ENCODE peak calls at places on chromosomes 3 and 15, in ten cellular contexts. H is HepG2, I is SK-N-MC, Q is GM23338, E is breast epithelium, W is sigmoid colon, L is prostate gland, V is endothelial cell of umbilical vein, C is K562, M is HCT116. R is an unnamed sample.

GRCh38 chr3:58572013-58572633 is 5.1 kb downstream of the FAM107A start:
- DNase-seq in H (no peak), I (no peak), L (no peak), M (no peak), W (peak; percentile 18), Q (no peak), V (no peak), E (peak; percentile 37), C (no peak), R (no peak)

GRCh38 chr15:25188051-25188450 is 233.3 kb downstream of the SNRPN start:
- DNase-seq in Q (no peak), W (no peak), H (no peak), L (no peak), I (no peak), M (no peak), C (no peak), E (no peak), V (no peak), R (no peak)

GRCh38 chr3:153051427-153052095 is 110.5 kb upstream of the RAP2B start:
- DNase-seq in Q (no peak), V (peak; percentile 88), L (no peak), H (peak; percentile 31), W (no peak), C (peak; percentile 87), I (no peak), M (peak; percentile 86), E (no peak), R (no peak)

GRCh38 chr3:52710512-52710911 is 4.6 kb downstream of the SPCS1 start:
- DNase-seq in W (no peak), C (no peak), V (no peak), M (no peak), L (no peak), H (no peak), E (no peak), I (no peak), Q (no peak), R (no peak)

GRCh38 chr15:30859091-30859874 is 44.4 kb upstream of the FAN1 start:
- DNase-seq in E (no peak), I (no peak), M (peak; percentile 6), W (no peak), V (peak; percentile 62), H (peak; percentile 14), Q (peak; percentile 61), L (no peak), C (peak; percentile 18), R (no peak)

GRCh38 chr3:31561891-31562290 is 29.2 kb downstream of the STT3B start:
- DNase-seq in E (no peak), L (no peak), H (no peak), V (no peak), Q (peak; percentile 63), I (no peak), M (no peak), C (no peak), W (no peak), R (no peak)

GRCh38 chr3:197285557-197285956 is 12.9 kb downstream of the DLG1 start:
- DNase-seq in L (no peak), W (no peak), H (no peak), V (no peak), C (no peak), I (no peak), Q (no peak), M (no peak), E (no peak), R (no peak)

GRCh38 chr15:59237854-59238252 is 31.2 kb downstream of the LDHAL6B start:
- DNase-seq in H (no peak), L (no peak), W (no peak), I (no peak), E (no peak), M (no peak), C (no peak), V (no peak), Q (peak; percentile 28), R (no peak)

GRCh38 chr3:9386060-9386459 is 11.4 kb upstream of the SETD5 start:
- DNase-seq in M (no peak), C (no peak), L (no peak), E (no peak), H (no peak), W (no peak), I (no peak), Q (no peak), V (no peak), R (no peak)

GRCh38 chr3:9386501-9387321 is 10.7 kb upstream of the SETD5 start:
- DNase-seq in E (no peak), V (no peak), H (peak; percentile 37), L (no peak), W (no peak), I (no peak), C (no peak), Q (no peak), M (no peak), R (no peak)

GRCh38 chr3:9388562-9389272 is 8.7 kb upstream of the SETD5 start:
- DNase-seq in H (no peak), W (no peak), L (no peak), Q (no peak), C (no peak), I (no peak), E (no peak), V (no peak), M (no peak), R (no peak)

GRCh38 chr3:9388142-9388541 is 9.3 kb upstream of the SETD5 start:
- DNase-seq in I (no peak), H (no peak), C (no peak), M (no peak), W (no peak), L (no peak), V (no peak), Q (no peak), E (no peak), R (no peak)

DNA sequence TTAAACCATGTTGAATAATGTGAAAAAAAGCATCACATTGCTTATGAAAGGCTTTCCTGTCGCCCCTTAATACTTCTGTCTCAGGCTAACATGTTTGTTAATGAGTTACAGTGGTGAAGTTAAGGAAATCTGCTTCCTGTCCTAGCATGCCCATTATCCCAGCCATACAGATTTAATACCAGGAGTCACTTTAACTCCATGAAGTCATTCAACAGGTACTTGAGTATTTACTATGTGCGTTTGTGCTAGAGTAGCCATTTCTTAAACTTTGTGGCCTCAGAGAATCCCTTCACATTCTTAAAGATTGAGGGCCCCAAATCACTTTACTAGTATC is 10.1 kb upstream of the SETD5 start:
- DNase-seq in V (no peak), Q (no peak), I (no peak), C (no peak), E (no peak), W (no peak), M (no peak), H (no peak), L (no peak), R (no peak)
- TF ChIP-seq POLR2AphosphoS5 in V (peak; percentile 41), Q (no peak), I (no peak), C (no peak), E (no peak), W (no peak), M (no peak), H (no peak), L (no peak), R (no peak)

GRCh38 chr3:134313839-134314587 is 60.2 kb downstream of the AMOTL2 start:
- DNase-seq in C (no peak), Q (no peak), E (no peak), M (no peak), V (peak; percentile 24), H (peak; percentile 27), L (no peak), I (no peak), W (no peak), R (peak; percentile 43)
- TF ChIP-seq POLR2AphosphoS5 in C (no peak), Q (no peak), E (peak; percentile 6), M (no peak), V (no peak), H (no peak), L (no peak), I (no peak), W (no peak), R (no peak)

GRCh38 chr3:107238787-107239186 is 138.5 kb upstream of the CCDC54 start:
- DNase-seq in E (no peak), V (no peak), W (no peak), C (no peak), Q (no peak), I (no peak), M (no peak), H (no peak), L (no peak), R (no peak)

GRCh38 chr3:107236661-107237375 is 140.4 kb upstream of the CCDC54 start:
- DNase-seq in W (no peak), M (no peak), L (no peak), H (no peak), I (no peak), C (peak; percentile 2), V (no peak), E (no peak), Q (no peak), R (no peak)

GRCh38 chr3:107239703-107240102 is 137.5 kb upstream of the CCDC54 start:
- DNase-seq in M (no peak), E (no peak), H (no peak), C (no peak), Q (no peak), I (no peak), V (no peak), W (no peak), L (no peak), R (no peak)

GRCh38 chr3:107235193-107235922 is 141.9 kb upstream of the CCDC54 start:
- DNase-seq in C (no peak), V (no peak), I (no peak), Q (peak; percentile 15), L (no peak), W (no peak), H (peak; percentile 3), E (no peak), M (no peak), R (no peak)

GRCh38 chr3:107235923-107236315 is 141.3 kb upstream of the CCDC54 start:
- DNase-seq in C (peak; percentile 69), L (peak; percentile 69), H (peak; percentile 66), W (peak; percentile 64), I (peak; percentile 67), V (peak; percentile 88), M (peak; percentile 68), E (no peak), Q (peak; percentile 82), R (no peak)
- TF ChIP-seq POLR2AphosphoS5 in C (no peak), L (peak; percentile 63), H (no peak), W (no peak), I (no peak), V (no peak), M (no peak), E (no peak), Q (no peak), R (no peak)

GRCh38 chr3:45967724-45968123 is 24.5 kb downstream of the CXCR6 start:
- DNase-seq in I (no peak), C (no peak), W (peak; percentile 78), E (no peak), Q (no peak), M (no peak), V (no peak), H (no peak), L (no peak), R (no peak)

GRCh38 chr3:45964139-45964538 is 20.9 kb downstream of the CXCR6 start:
- DNase-seq in H (no peak), W (no peak), E (no peak), M (no peak), C (no peak), Q (no peak), V (no peak), I (no peak), L (no peak), R (no peak)

GRCh38 chr3:45966371-45966780 is 23.1 kb downstream of the CXCR6 start:
- DNase-seq in W (no peak), I (no peak), H (no peak), E (no peak), Q (peak; percentile 7), L (no peak), V (no peak), C (no peak), M (no peak), R (no peak)

GRCh38 chr3:45966969-45967640 is 23.8 kb downstream of the CXCR6 start:
- DNase-seq in L (no peak), V (no peak), C (no peak), Q (no peak), W (no peak), E (no peak), M (no peak), I (no peak), H (no peak), R (no peak)

GRCh38 chr3:45965281-45966052 is 22.2 kb downstream of the CXCR6 start:
- DNase-seq in C (no peak), L (no peak), Q (no peak), E (no peak), H (no peak), I (no peak), V (no peak), M (no peak), W (no peak), R (no peak)
- TF ChIP-seq POLR2AphosphoS5 in C (no peak), L (no peak), Q (no peak), E (no peak), H (no peak), I (no peak), V (no peak), M (no peak), W (no peak), R (peak; percentile 20)

R was measured in spleen.